ENCODE peak calls at places on chromosomes 2 and 18, in six cellular contexts. W is K562, R is SK-N-SH, H is HepG2, U is GM12878, T is H1. O is an unnamed sample.

GRCh38 chr2:113886479-113887383 is 3.2 kb upstream of the ACTR3 start:
- DNase-seq in R (no peak), T (no peak), U (peak), H (peak), W (peak), O (peak)

GRCh38 chr18:46461993-46462392 is 195.0 kb downstream of the LOXHD1 start:
- DNase-seq in T (no peak), U (no peak), R (no peak), H (no peak), W (no peak), O (no peak)

GRCh38 chr2:165698621-165698946 is 95.5 kb downstream of the GALNT3 start:
- DNase-seq in R (peak), U (peak), W (no peak), H (peak), T (no peak), O (peak)

GRCh38 chr18:774811-775210 is 37.2 kb downstream of the YES1 start:
- DNase-seq in T (no peak), W (no peak), R (no peak), H (peak), U (no peak), O (no peak)

GRCh38 chr2:111666160-111666559 is 217.8 kb downstream of the ANAPC1 start:
- DNase-seq in U (no peak), W (no peak), R (no peak), T (no peak), H (no peak), O (no peak)

GRCh38 chr2:56077352-56077915 is 106.4 kb upstream of the CCDC85A start:
- DNase-seq in R (peak), W (peak), T (peak), U (no peak), H (peak), O (no peak)

GRCh38 chr2:239858179-239858578 is 167.0 kb downstream of the NDUFA10 start:
- DNase-seq in U (no peak), R (no peak), T (no peak), H (no peak), W (peak), O (no peak)

GRCh38 chr2:133596701-133597393 is 28.6 kb upstream of the NCKAP5 start:
- DNase-seq in U (no peak), H (no peak), T (no peak), R (no peak), W (no peak), O (no peak)

GRCh38 chr18:7566587-7567486 is at the start of gene PTPRM:
- DNase-seq in W (peak), R (peak), H (peak), U (no peak), T (no peak), O (peak)

GRCh38 chr2:216636570-216637450 is 3.6 kb downstream of the IGFBP2 start:
- DNase-seq in H (peak), W (peak), T (no peak), R (peak), U (no peak), O (no peak)

GRCh38 chr2:174465327-174465726 is 21.5 kb downstream of the GPR155 start:
- DNase-seq in H (peak), R (no peak), U (no peak), T (no peak), W (peak), O (no peak)

GRCh38 chr2:129741623-129742022 is 237.8 kb upstream of the RAB6C start:
- DNase-seq in R (no peak), W (no peak), T (no peak), H (no peak), U (no peak), O (no peak)

GRCh38 chr2:230416061-230416721 is at the start of gene SP100:
- DNase-seq in W (peak), H (peak), R (no peak), U (peak), T (no peak), O (peak)

DNA sequence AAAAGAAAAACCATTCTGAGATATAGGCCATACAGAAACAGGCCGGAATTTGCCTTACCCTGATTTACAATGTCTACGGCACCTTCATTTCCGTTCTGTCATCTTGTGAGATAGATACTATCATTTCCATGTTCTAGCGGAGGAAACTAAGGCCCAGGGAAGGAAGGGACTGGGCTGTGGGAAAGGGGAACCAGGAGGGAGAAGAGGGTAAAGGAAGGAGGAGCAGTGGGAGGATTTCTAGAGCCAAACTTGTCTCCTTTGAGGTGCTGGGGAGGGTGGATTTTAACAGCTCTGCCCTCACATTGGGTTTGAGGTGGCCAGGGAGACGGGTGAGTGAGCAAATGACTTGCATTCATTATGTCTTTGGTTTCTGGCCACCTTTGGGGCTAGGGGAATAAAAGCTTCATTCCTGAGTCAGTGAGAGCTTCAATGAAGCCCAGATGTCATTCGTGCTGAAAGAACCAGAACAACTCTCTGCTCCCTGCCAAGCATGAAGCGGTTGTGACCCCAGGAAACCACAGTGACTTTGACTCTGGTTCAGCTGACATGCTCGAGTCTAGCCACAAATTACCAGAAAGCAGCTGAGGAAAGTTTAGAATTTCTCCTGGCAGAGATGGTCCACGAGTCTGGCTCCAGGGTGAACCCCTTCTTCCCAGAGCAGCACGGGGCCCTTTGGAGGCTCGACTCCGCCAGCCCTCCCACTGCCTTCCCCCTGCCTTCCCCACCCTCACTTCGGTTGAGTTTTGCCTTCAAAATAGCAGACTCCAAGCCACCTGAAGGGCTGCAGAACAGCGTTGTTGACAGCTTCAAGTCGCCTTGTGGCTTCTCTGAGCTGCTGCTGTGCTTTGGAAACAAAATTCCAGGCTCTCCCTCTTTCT is 3.8 kb downstream of the ACTG2 start:
- DNase-seq in U (peak), H (no peak), R (no peak), W (no peak), T (no peak), O (no peak)
- TF ChIP-seq GABPA in U (no peak), H (no peak), R (no peak), W (no peak), T (no peak), O (no peak)

GRCh38 chr18:58311390-58311789 is 267.4 kb downstream of the NEDD4L start:
- DNase-seq in U (no peak), H (no peak), R (no peak), T (no peak), W (no peak), O (no peak)
- TF ChIP-seq GABPA in U (no peak), H (no peak), R (no peak), T (no peak), W (no peak), O (no peak)

GRCh38 chr18:74632088-74632679 is 34.5 kb downstream of the ZNF407 start:
- DNase-seq in W (no peak), T (no peak), U (no peak), R (no peak), H (no peak), O (no peak)

GRCh38 chr18:74630804-74631203 is 33.1 kb downstream of the ZNF407 start:
- DNase-seq in T (no peak), W (no peak), R (no peak), U (no peak), H (no peak), O (no peak)

GRCh38 chr18:74631242-74632087 is 33.8 kb downstream of the ZNF407 start:
- DNase-seq in U (no peak), W (no peak), T (no peak), R (no peak), H (no peak), O (peak)

GRCh38 chr18:74633652-74634352 is 36.1 kb downstream of the ZNF407 start:
- DNase-seq in R (no peak), U (no peak), T (no peak), H (no peak), W (no peak), O (no peak)

GRCh38 chr18:74632856-74633255 is 35.2 kb downstream of the ZNF407 start:
- DNase-seq in W (no peak), H (no peak), R (no peak), U (no peak), T (no peak), O (no peak)
- TF ChIP-seq GABPA in W (no peak), H (no peak), R (no peak), U (no peak), T (no peak), O (no peak)

DNA sequence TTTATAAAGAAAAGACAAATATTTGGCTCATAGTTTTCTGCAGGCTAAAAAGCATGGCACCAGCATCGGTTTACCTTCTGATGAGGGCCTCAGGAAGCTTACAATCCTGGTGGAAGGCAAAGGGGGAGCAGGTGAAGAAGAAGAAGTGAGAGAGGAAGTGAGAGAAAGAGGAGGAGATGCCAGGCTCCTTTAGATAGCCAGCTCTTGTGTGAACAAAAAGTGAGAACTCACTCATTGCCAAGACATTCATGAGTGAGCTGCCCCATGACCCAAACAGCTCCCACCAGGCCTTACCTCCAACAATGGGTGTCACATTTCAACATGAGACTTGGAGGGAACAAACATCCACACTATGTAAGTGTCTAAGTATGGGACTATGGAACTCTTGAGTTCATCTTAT is 14.3 kb downstream of the CCDC150 start:
- DNase-seq in R (no peak), T (no peak), U (no peak), W (no peak), H (no peak), O (no peak)
- TF ChIP-seq GABPA in R (no peak), T (no peak), U (no peak), W (no peak), H (no peak), O (no peak)

GRCh38 chr2:29751390-29751789 is 170.0 kb downstream of the ALK start:
- DNase-seq in T (no peak), U (no peak), W (no peak), R (no peak), H (no peak), O (no peak)

GRCh38 chr2:29749041-29749440 is 172.3 kb downstream of the ALK start:
- DNase-seq in U (no peak), R (no peak), W (no peak), H (no peak), T (no peak), O (no peak)

GRCh38 chr2:29753676-29754444 is 167.5 kb downstream of the ALK start:
- DNase-seq in R (peak), T (no peak), U (no peak), W (no peak), H (no peak), O (no peak)

GRCh38 chr2:29747786-29748470 is 173.5 kb downstream of the ALK start:
- DNase-seq in R (no peak), U (no peak), T (no peak), W (no peak), H (peak), O (no peak)

DNA sequence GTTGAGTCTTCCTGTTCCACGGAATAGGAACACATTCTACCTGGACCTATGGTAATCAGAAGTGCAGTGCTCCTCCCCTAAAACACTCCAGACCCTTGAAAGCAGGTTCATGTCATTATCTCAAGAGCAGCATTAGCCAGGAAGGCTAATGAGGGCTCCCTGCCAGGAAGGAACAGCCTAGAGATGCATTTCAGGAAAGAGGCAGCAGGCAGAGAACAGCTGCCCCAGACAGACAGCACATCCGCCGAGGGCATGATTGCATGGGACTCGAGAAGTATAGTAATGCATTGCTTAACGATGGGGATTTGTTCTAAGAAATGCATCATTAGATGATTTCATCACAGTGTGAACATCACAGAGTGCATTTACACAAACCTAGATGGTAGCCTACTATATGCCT is 171.5 kb downstream of the ALK start:
- DNase-seq in H (no peak), T (no peak), W (no peak), U (no peak), R (no peak), O (no peak)
- TF ChIP-seq GABPA in H (no peak), T (no peak), W (no peak), U (no peak), R (no peak), O (no peak)

GRCh38 chr18:75530548-75531211 is 103.2 kb upstream of the SMIM21 start:
- DNase-seq in R (no peak), H (no peak), W (no peak), U (no peak), T (no peak), O (no peak)
- TF ChIP-seq GABPA in R (no peak), H (no peak), W (no peak), U (no peak), T (no peak), O (no peak)

DNA sequence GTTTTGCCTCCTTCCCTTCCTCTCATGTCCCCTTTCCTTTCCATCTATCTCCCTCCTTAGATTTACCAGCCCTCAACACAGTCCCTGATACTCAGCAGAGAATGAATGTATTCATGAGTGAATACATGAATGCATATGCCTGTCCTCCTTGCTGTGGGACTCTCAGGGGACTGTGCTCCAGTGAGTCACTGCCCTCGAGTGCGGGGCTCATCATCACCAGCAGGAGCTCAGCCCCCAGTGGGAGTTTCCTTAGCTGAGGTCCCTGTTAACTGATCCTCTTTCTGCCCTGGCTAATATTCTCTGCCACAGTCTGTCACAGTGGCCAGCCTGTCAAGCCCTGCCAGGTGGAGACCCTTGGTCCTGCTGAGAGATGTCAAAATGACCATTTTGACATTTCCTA is 104.9 kb upstream of the LHCGR start:
- DNase-seq in H (no peak), W (no peak), T (no peak), U (no peak), R (no peak), O (no peak)
- TF ChIP-seq GABPA in H (no peak), W (no peak), T (no peak), U (no peak), R (no peak), O (no peak)

GRCh38 chr18:36284671-36285295 is 12.7 kb upstream of the FHOD3 start:
- DNase-seq in R (peak), T (no peak), W (peak), H (peak), U (peak), O (peak)
- TF ChIP-seq GABPA in R (no peak), T (no peak), W (no peak), H (no peak), U (no peak), O (no peak)

GRCh38 chr2:237207641-237208040 is 122.0 kb downstream of the COPS8 start:
- DNase-seq in U (no peak), T (no peak), H (no peak), W (no peak), R (no peak), O (no peak)
- TF ChIP-seq GABPA in U (no peak), T (no peak), H (no peak), W (no peak), R (no peak), O (no peak)

DNA sequence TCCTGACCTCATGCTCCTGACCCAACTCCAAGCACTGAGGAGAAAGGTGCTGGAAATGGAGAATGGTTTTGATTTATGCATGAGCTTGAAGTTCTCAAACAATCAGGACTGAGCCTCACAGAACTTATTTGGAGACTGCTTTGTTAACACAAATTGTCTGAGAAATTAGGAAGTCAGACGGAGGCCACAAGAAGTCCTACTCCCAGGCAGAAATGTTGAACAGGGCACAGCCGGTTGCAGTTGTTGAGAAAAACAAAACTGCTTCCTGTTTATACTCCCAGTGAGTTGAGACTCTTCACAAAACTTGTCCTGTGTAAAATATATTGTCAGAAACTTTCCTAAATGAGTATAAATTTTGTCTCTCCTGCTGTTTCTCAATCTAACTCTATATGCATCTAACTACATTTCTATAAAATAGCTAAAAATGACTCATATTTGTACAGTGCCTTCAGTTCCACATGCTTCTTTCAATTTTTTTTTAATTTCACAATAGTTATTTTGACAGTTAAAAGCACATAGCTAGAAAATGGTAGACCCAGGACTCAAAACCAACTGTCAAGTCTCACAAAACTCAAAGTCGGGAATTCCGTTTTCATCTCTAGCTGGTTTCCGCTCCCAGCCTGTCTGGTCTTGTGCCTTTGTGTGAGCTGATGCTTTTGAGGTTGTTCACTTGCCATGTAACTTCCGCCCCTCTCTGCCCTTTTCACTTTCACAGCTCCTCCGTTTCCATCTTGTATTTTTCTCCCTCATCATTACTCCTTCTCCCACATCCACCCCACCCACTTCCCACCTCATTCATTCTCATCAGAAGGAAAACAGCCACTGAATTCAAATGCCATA is 215.1 kb downstream of the SUCLG1 start:
- DNase-seq in H (no peak), U (no peak), W (no peak), T (no peak), R (no peak), O (peak)
- TF ChIP-seq GABPA in H (no peak), U (no peak), W (no peak), T (no peak), R (no peak), O (no peak)

O was measured in HL-60.